ENCODE peak calls at places on chromosomes 12 and 14, in seven cellular contexts. R is A549, P is cardiac muscle cell, Q is astrocyte, D is left ventricle myocardium inferior, S is uterus, F is transverse colon. K is an unnamed sample.

GRCh38 chr12:22234561-22234960 is 99.9 kb downstream of the ST8SIA1 start:
- DNase-seq in R (no peak), P (no peak), Q (peak), D (no peak), S (no peak), F (no peak), K (no peak)

GRCh38 chr14:36653412-36653811 is 8.2 kb upstream of the PAX9 start:
- DNase-seq in R (no peak), P (no peak), Q (no peak), D (no peak), S (no peak), F (no peak), K (no peak)

GRCh38 chr14:39376671-39377403 is 55.4 kb downstream of the FBXO33 start:
- DNase-seq in R (peak), P (no peak), Q (peak), D (no peak), S (no peak), F (no peak), K (no peak)

GRCh38 chr12:6154730-6155459 is 30.4 kb upstream of the VWF start:
- DNase-seq in R (no peak), P (no peak), Q (no peak), D (peak), S (peak), F (peak), K (no peak)

GRCh38 chr12:131616316-131617098 is 94.4 kb upstream of the SFSWAP start:
- DNase-seq in R (no peak), P (no peak), Q (no peak), D (no peak), S (no peak), F (no peak), K (no peak)

GRCh38 chr12:6272300-6273208 is 37.9 kb upstream of the PLEKHG6 start:
- DNase-seq in R (no peak), P (no peak), Q (peak), D (no peak), S (no peak), F (no peak), K (no peak)

GRCh38 chr12:8828514-8829127 is 6.2 kb downstream of the A2ML1 start:
- DNase-seq in R (peak), P (no peak), Q (peak), D (no peak), S (no peak), F (no peak), K (no peak)

GRCh38 chr14:39219075-39219499 is 14.6 kb upstream of the MIA2 start:
- DNase-seq in R (peak), P (no peak), Q (peak), D (no peak), S (no peak), F (no peak), K (no peak)

GRCh38 chr12:27814851-27815591 is 35.0 kb upstream of the MANSC4 start:
- DNase-seq in R (no peak), P (no peak), Q (no peak), D (no peak), S (no peak), F (no peak), K (no peak)

GRCh38 chr14:97657609-97658008 is 860.4 kb downstream of the VRK1 start:
- DNase-seq in R (no peak), P (no peak), Q (no peak), D (no peak), S (no peak), F (no peak), K (no peak)

DNA sequence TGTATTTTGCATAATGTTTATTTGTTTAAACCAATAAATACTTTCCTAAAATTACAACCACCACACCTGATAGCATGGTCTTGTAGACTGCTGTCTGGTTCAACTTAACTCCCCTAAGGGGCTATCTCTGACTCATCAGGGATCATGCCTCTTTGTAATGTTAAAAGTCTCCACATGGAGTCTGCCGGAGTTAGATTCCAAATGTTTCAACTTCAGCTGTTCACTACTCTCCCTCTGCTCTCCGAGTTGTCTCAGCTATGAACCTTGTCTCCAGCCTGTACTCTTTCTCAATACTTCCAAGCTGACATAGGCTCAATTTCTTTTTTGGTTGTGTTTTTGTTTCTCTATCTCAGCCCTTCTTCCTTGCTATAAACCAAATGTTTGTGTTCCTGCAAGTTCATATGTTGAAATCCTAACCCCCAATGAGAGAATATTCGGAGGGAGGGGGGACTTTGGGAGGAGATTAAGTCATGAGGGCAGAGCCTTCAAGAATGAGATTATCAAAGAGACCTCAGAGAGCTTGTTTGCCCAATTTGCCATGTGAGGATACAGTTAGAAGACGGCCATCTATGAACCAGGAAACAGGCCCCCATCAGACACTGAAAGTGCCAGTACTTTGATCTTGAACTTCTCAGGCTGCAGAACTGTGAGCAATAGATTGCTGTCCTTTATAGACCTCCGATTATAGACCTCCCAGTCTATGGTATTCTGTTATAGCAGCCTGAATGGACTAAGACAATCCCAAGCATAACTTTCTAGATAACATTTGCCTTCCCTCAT is 858.2 kb downstream of the VRK1 start:
- DNase-seq in R (no peak), P (no peak), Q (no peak), D (no peak), S (no peak), F (no peak), K (no peak)
- H3K4me3 ChIP-seq in R (no peak), P (no peak), Q (no peak), D (no peak), S (no peak), F (no peak), K (no peak)

GRCh38 chr12:114404451-114405198 is 1.3 kb downstream of the TBX5 start:
- DNase-seq in R (no peak), P (no peak), Q (no peak), D (no peak), S (no peak), F (no peak), K (no peak)

GRCh38 chr12:114405449-114406271 is at the start of gene TBX5:
- DNase-seq in R (no peak), P (peak), Q (no peak), D (no peak), S (no peak), F (no peak), K (no peak)

GRCh38 chr12:114403044-114403689 is 2.8 kb downstream of the TBX5 start:
- DNase-seq in R (no peak), P (peak), Q (no peak), D (peak), S (no peak), F (no peak), K (no peak)

GRCh38 chr12:114405199-114405448 is 820 bp downstream of the TBX5 start:
- DNase-seq in R (no peak), P (no peak), Q (no peak), D (no peak), S (no peak), F (no peak), K (no peak)

DNA sequence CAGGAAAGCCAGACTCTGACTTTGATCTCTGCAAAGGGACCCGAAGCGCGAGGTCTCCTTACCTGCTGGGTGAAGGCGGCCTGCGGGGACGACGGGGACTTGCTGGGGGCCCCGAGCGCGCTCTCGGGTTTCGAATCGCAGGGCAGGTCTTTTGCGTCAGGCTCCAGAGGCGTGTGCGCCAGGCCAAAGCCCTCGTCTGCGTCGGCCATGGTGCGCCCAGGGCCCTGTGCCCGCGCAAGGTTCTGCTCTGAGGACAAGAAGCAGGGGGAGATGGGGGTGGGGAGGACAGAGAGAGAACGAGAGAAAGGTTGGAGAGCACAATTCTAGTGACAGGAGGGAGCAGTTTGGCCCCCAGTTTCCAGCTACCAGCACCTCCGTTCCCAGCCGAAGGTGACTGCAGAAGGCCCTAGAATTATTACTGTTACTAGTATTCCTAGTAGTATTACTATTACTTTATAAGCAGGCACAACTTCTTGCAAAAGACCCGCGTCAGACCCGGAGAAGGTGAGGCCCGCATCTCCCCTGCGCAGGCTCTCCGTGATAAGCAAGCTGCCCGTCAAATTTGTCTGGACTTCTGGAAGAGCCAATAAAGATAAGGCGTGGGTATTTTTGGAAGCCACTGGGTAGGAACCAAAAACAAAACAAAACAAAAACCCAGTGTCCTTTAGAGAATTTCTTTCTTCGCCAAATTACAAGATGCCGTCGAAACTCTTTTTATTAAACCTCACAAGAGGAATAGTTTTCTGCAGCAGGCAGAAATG is 2.1 kb downstream of the TBX5 start:
- DNase-seq in R (no peak), P (peak), Q (no peak), D (peak), S (no peak), F (no peak), K (no peak)
- H3K27ac ChIP-seq in R (no peak), P (peak), Q (no peak), D (peak), S (no peak), F (no peak), K (no peak)

GRCh38 chr14:80105488-80105994 is 105.8 kb downstream of the DIO2 start:
- DNase-seq in R (no peak), P (no peak), Q (no peak), D (no peak), S (no peak), F (no peak), K (no peak)

GRCh38 chr14:80110721-80111120 is 100.6 kb downstream of the DIO2 start:
- DNase-seq in R (no peak), P (no peak), Q (no peak), D (no peak), S (no peak), F (no peak), K (no peak)

GRCh38 chr14:80109055-80109454 is 102.2 kb downstream of the DIO2 start:
- DNase-seq in R (no peak), P (no peak), Q (no peak), D (no peak), S (no peak), F (no peak), K (no peak)

DNA sequence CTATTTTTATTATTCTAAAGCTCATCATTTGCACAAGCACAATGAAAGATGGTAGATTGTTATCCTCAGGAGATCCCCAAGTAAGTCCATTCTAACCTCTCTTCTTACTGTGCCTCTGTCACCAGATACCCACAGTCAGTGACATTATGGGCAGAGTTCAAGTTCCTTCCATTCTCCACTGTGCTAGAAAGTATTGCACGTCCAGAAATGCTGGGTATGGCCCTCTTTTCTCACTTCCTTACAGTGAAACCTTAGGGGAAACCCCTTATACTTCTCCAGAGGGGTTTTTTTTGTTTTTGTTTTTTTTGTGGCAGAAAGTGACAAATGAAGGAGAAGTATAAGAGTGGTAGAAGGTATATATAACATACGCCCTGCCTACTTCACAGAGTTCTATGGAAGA is 102.9 kb downstream of the DIO2 start:
- DNase-seq in R (no peak), P (no peak), Q (no peak), D (no peak), S (no peak), F (no peak), K (no peak)
- TF ChIP-seq CTCF in R (no peak), P (no peak), Q (no peak), D (no peak), S (no peak), F (no peak), K (no peak)

GRCh38 chr12:2648406-2648805 is 146.4 kb upstream of the FKBP4 start:
- DNase-seq in R (no peak), P (no peak), Q (no peak), D (no peak), S (no peak), F (no peak), K (no peak)

GRCh38 chr12:2649201-2650030 is 145.4 kb upstream of the FKBP4 start:
- DNase-seq in R (no peak), P (no peak), Q (no peak), D (no peak), S (no peak), F (no peak), K (no peak)

GRCh38 chr12:2646341-2646740 is 148.4 kb upstream of the FKBP4 start:
- DNase-seq in R (no peak), P (no peak), Q (no peak), D (no peak), S (no peak), F (peak), K (no peak)

GRCh38 chr12:2644678-2645405 is 149.9 kb upstream of the FKBP4 start:
- DNase-seq in R (no peak), P (no peak), Q (no peak), D (no peak), S (peak), F (no peak), K (peak)

GRCh38 chr12:2647186-2647585 is 147.6 kb upstream of the FKBP4 start:
- DNase-seq in R (no peak), P (no peak), Q (no peak), D (no peak), S (no peak), F (peak), K (no peak)
- H3K4me3 ChIP-seq in R (no peak), P (no peak), Q (no peak), D (no peak), S (no peak), F (no peak), K (no peak)

GRCh38 chr14:65506801-65507200 is 94.3 kb downstream of the FUT8 start:
- DNase-seq in R (no peak), P (no peak), Q (no peak), D (no peak), S (no peak), F (no peak), K (no peak)

GRCh38 chr14:65509842-65510241 is 97.3 kb downstream of the FUT8 start:
- DNase-seq in R (no peak), P (no peak), Q (no peak), D (no peak), S (no peak), F (no peak), K (no peak)
- H3K27ac ChIP-seq in R (no peak), P (no peak), Q (no peak), D (no peak), S (no peak), F (no peak), K (no peak)

GRCh38 chr12:116420476-116420875 is 138.7 kb upstream of the MAP1LC3B2 start:
- DNase-seq in R (no peak), P (no peak), Q (no peak), D (no peak), S (no peak), F (no peak), K (no peak)

GRCh38 chr12:116426391-116427136 is 132.6 kb upstream of the MAP1LC3B2 start:
- DNase-seq in R (peak), P (peak), Q (peak), D (peak), S (peak), F (peak), K (no peak)

GRCh38 chr12:116425256-116426193 is 133.7 kb upstream of the MAP1LC3B2 start:
- DNase-seq in R (no peak), P (no peak), Q (no peak), D (no peak), S (no peak), F (no peak), K (no peak)

GRCh38 chr12:116421785-116422538 is 137.2 kb upstream of the MAP1LC3B2 start:
- DNase-seq in R (peak), P (no peak), Q (no peak), D (no peak), S (no peak), F (no peak), K (no peak)

DNA sequence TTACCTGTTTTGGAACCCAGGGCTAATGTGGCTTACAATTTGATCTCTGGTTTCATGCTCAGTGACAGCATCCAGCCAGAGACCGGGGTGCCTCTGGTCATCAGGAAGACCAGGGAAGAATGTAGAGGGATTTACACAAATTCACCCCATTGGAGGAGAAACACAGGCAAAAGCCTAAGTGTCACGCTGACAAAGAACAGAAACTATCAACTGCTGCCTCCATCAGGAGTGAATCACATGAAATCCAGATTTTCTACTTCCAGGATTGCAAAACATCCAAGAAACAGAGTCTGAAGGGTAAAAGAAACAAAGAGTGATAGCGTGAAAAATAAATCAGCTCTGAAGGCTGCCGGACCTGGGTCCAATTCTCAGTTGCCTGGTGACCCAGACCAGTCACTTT is 136.1 kb upstream of the MAP1LC3B2 start:
- DNase-seq in R (no peak), P (peak), Q (no peak), D (no peak), S (peak), F (no peak), K (no peak)
- TF ChIP-seq CTCF in R (no peak), P (peak), Q (no peak), D (no peak), S (no peak), F (no peak), K (no peak)

GRCh38 chr12:97464241-97465011 is 1.8 kb downstream of the RMST start:
- DNase-seq in R (no peak), P (no peak), Q (peak), D (no peak), S (no peak), F (no peak), K (no peak)
- H3K4me3 ChIP-seq in R (no peak), P (no peak), Q (no peak), D (no peak), S (no peak), F (no peak), K (no peak)

DNA sequence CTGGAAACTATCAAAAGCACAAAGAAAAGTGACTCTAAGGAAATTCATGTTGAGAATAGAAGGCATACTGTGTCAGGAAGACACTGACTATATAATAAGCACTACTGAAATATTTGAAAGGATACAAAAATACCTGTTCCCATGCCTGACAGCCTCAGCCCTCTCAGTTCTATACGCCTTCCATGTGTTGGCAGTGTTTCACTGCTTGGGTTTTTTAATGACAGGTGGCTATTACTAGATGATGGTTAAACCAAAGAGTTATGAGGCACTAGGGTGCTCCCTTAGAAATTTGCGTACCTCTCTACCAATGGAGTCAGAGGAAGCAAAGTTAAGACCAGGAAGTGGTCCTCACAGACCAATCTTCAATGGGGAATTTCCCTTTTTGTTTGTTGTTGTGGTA is 25.6 kb upstream of the SLC5A8 start:
- DNase-seq in R (no peak), P (no peak), Q (no peak), D (no peak), S (no peak), F (no peak), K (no peak)
- H3K27ac ChIP-seq in R (no peak), P (no peak), Q (no peak), D (no peak), S (no peak), F (no peak), K (no peak)

GRCh38 chr14:60183724-60184596 is 18.8 kb upstream of the DHRS7 start:
- DNase-seq in R (peak), P (peak), Q (peak), D (no peak), S (peak), F (no peak), K (no peak)

GRCh38 chr14:60189923-60190840 is 25.0 kb upstream of the DHRS7 start:
- DNase-seq in R (no peak), P (no peak), Q (no peak), D (no peak), S (no peak), F (no peak), K (no peak)

GRCh38 chr14:60188696-60189095 is 23.5 kb upstream of the DHRS7 start:
- DNase-seq in R (no peak), P (no peak), Q (no peak), D (no peak), S (no peak), F (no peak), K (no peak)

GRCh38 chr14:60184597-60185555 is 19.7 kb upstream of the DHRS7 start:
- DNase-seq in R (no peak), P (no peak), Q (no peak), D (no peak), S (no peak), F (no peak), K (no peak)

DNA sequence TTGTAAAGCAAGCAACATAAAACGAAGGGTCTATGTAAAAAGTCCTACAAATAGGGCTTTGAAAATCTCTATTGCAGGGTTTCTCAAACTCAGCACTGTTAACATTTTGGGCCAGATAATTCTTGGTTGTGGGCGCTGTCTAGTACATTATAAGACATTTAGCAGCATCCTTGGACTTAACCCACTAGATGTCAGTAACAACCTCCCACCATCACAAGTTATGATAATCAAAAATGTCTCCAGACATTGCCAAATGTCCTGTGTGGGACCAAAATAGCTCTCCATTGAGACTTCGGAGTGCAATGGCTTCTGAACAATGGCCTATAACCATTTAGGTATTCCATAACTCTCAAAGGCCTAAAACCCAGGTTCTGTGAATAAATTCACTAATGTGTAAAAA is 22.9 kb upstream of the DHRS7 start:
- DNase-seq in R (peak), P (no peak), Q (no peak), D (no peak), S (no peak), F (no peak), K (no peak)
- TF ChIP-seq CTCF in R (peak), P (peak), Q (no peak), D (peak), S (no peak), F (no peak), K (peak)

DNA sequence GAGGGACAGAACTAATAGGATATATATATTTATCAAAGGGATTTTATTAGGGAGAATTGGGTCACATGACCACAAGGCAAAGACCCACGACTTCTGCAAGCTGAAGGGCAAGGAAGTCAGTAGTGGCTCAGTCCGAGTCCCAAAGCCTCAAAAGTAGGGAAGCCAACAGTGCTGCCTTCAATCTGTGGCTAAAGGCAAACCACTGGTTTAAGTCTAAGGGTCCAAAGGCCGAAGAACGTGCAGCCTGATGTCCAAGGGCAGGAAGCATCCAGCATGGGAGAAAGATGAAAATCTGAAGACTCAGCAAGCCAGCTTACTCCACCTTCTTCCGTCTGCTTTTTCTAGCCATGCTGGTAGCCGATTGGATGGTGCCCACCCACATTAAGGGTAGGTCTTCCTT is 157.9 kb upstream of the CRY1 start:
- DNase-seq in R (no peak), P (no peak), Q (no peak), D (no peak), S (no peak), F (no peak), K (no peak)
- H3K4me3 ChIP-seq in R (no peak), P (no peak), Q (no peak), D (no peak), S (no peak), F (no peak), K (no peak)